ENCODE peak calls at places on chromosomes 11 and 22, in eight cellular contexts. One of them, this sample, is unnamed.
A peak's percentile ranks its signal among the peaks of the same experiment; 100 is the strongest.

GRCh38 chr11:76609736-76610370 is 60.7 kb downstream of the LRRC32 start:
- DNase-seq in cerebellar cortex: peak; percentile 30
- DNase-seq in progenitor cell of endocrine pancreas: no peak
- DNase-seq in CMK: no peak
- DNase-seq in IMR-90: no peak
- DNase-seq in AG04450: no peak
- DNase-seq in B cell: no peak
- DNase-seq in frontal cortex: no peak
- DNase-seq in this sample: no peak

GRCh38 chr11:16604784-16605439 is 133.5 kb upstream of the C11orf58 start:
- DNase-seq in CMK: no peak
- DNase-seq in frontal cortex: no peak
- DNase-seq in cerebellar cortex: peak; percentile 15
- DNase-seq in AG04450: no peak
- DNase-seq in IMR-90: peak; percentile 35
- DNase-seq in B cell: peak; percentile 17
- DNase-seq in progenitor cell of endocrine pancreas: no peak
- DNase-seq in this sample: peak; percentile 35

GRCh38 chr22:26172389-26172990 is 3.2 kb downstream of the SEZ6L start:
- DNase-seq in CMK: no peak
- DNase-seq in IMR-90: peak; percentile 4
- DNase-seq in AG04450: no peak
- DNase-seq in frontal cortex: no peak
- DNase-seq in B cell: peak; percentile 33
- DNase-seq in cerebellar cortex: peak; percentile 88
- DNase-seq in progenitor cell of endocrine pancreas: peak; percentile 50
- DNase-seq in this sample: peak; percentile 75

GRCh38 chr11:64186205-64187165 is 514 bp downstream of the STIP1 start:
- DNase-seq in B cell: no peak
- DNase-seq in IMR-90: peak; percentile 2
- DNase-seq in frontal cortex: no peak
- DNase-seq in progenitor cell of endocrine pancreas: no peak
- DNase-seq in cerebellar cortex: no peak
- DNase-seq in CMK: no peak
- DNase-seq in AG04450: no peak
- DNase-seq in this sample: no peak

GRCh38 chr11:105201166-105201565 is 61.6 kb upstream of the CARD18 start:
- DNase-seq in IMR-90: no peak
- DNase-seq in CMK: no peak
- DNase-seq in AG04450: no peak
- DNase-seq in B cell: no peak
- DNase-seq in progenitor cell of endocrine pancreas: no peak
- DNase-seq in cerebellar cortex: no peak
- DNase-seq in frontal cortex: no peak
- DNase-seq in this sample: no peak

GRCh38 chr11:35723493-35724284 is 61.1 kb downstream of the TRIM44 start:
- DNase-seq in IMR-90: peak; percentile 27
- DNase-seq in frontal cortex: no peak
- DNase-seq in CMK: no peak
- DNase-seq in AG04450: no peak
- DNase-seq in cerebellar cortex: no peak
- DNase-seq in progenitor cell of endocrine pancreas: no peak
- DNase-seq in B cell: no peak
- DNase-seq in this sample: no peak

GRCh38 chr22:25839755-25840154 is 97.8 kb downstream of the MYO18B start:
- DNase-seq in B cell: no peak
- DNase-seq in IMR-90: no peak
- DNase-seq in cerebellar cortex: no peak
- DNase-seq in frontal cortex: no peak
- DNase-seq in AG04450: no peak
- DNase-seq in CMK: no peak
- DNase-seq in progenitor cell of endocrine pancreas: no peak
- DNase-seq in this sample: no peak

GRCh38 chr11:46363031-46363407 is 15.8 kb downstream of the DGKZ start:
- DNase-seq in CMK: no peak
- DNase-seq in B cell: no peak
- DNase-seq in cerebellar cortex: no peak
- DNase-seq in AG04450: no peak
- DNase-seq in frontal cortex: peak; percentile 71
- DNase-seq in IMR-90: peak; percentile 67
- DNase-seq in progenitor cell of endocrine pancreas: no peak
- DNase-seq in this sample: no peak

This sample was measured in GM20000.